ENCODE peak calls at places on chromosomes 13 and 19, in eight cellular contexts. Z is A673, T is neural progenitor cell, K is GM12865, B is SK-N-SH, N is hepatocyte, S is keratinocyte, G is colonic mucosa. R is an unnamed sample.

GRCh38 chr13:111926501-111927180 is 140.3 kb upstream of the SOX1 start:
- DNase-seq in S (no peak), N (no peak), B (no peak), G (no peak), K (no peak), T (no peak), Z (no peak), R (no peak)

GRCh38 chr13:105090244-105090643 is 1445.2 kb downstream of the EFNB2 start:
- DNase-seq in Z (no peak), N (no peak), S (no peak), T (no peak), B (no peak), G (no peak), K (no peak), R (peak)

GRCh38 chr19:20660473-20660872 is 898 bp downstream of the ZNF626 start:
- DNase-seq in S (no peak), N (peak), T (peak), K (no peak), G (no peak), Z (no peak), B (peak), R (no peak)

GRCh38 chr13:100330662-100331061 is 241.8 kb downstream of the PCCA start:
- DNase-seq in B (no peak), K (no peak), G (no peak), T (no peak), Z (no peak), S (no peak), N (no peak), R (peak)

GRCh38 chr13:100513987-100514670 is 74.5 kb downstream of the GGACT start:
- DNase-seq in N (no peak), T (no peak), G (no peak), S (no peak), K (no peak), B (no peak), Z (peak), R (peak)

GRCh38 chr13:98595134-98595533 is 18.2 kb upstream of the STK24 start:
- DNase-seq in Z (no peak), G (no peak), T (no peak), N (no peak), K (no peak), B (no peak), S (no peak), R (no peak)

GRCh38 chr19:10887616-10888367 is 16.4 kb downstream of the CARM1 start:
- DNase-seq in G (no peak), N (no peak), S (no peak), K (no peak), B (no peak), Z (no peak), T (no peak), R (no peak)

GRCh38 chr13:42899266-42899665 is 92.8 kb downstream of the EPSTI1 start:
- DNase-seq in K (peak), N (no peak), T (no peak), Z (no peak), G (no peak), B (no peak), S (no peak), R (no peak)

GRCh38 chr13:45863716-45864590 is 12.4 kb upstream of the SIAH3 start:
- DNase-seq in G (no peak), K (no peak), N (no peak), B (peak), T (peak), Z (no peak), S (no peak), R (no peak)

GRCh38 chr13:102697929-102698648 is 3.2 kb upstream of the METTL21C start:
- DNase-seq in Z (no peak), T (no peak), B (no peak), N (no peak), K (no peak), G (no peak), S (no peak), R (no peak)

GRCh38 chr19:10921199-10921879 is 7.1 kb downstream of the YIPF2 start:
- DNase-seq in Z (no peak), G (no peak), B (no peak), S (no peak), N (no peak), K (no peak), T (no peak), R (no peak)

GRCh38 chr19:1455002-1455335 is 5.0 kb downstream of the APC2 start:
- DNase-seq in Z (peak), N (no peak), B (no peak), G (no peak), K (no peak), T (no peak), S (no peak), R (no peak)
- H3K4me3 ChIP-seq in Z (no peak), N (no peak), B (no peak), G (no peak), K (no peak), T (no peak), S (no peak), R (no peak)

GRCh38 chr19:57747472-57747807 is 825 bp downstream of the ZNF776 start:
- DNase-seq in S (no peak), G (no peak), K (no peak), Z (no peak), B (no peak), N (no peak), T (no peak), R (no peak)

GRCh38 chr19:57748029-57748428 is 1.4 kb downstream of the ZNF776 start:
- DNase-seq in K (no peak), N (no peak), T (no peak), Z (no peak), S (no peak), G (no peak), B (no peak), R (no peak)

GRCh38 chr19:57746580-57747471 is at the start of gene ZNF776:
- DNase-seq in G (peak), B (peak), S (peak), N (peak), Z (peak), T (peak), K (peak), R (peak)
- TF ChIP-seq CTCF in G (no peak), B (no peak), S (no peak), N (no peak), Z (no peak), T (no peak), K (no peak), R (no peak)

GRCh38 chr13:110329798-110330461 is 22.8 kb downstream of the COL4A2 start:
- DNase-seq in T (peak), G (no peak), S (no peak), K (no peak), B (no peak), Z (no peak), N (no peak), R (peak)

GRCh38 chr13:110326263-110326904 is 19.3 kb downstream of the COL4A2 start:
- DNase-seq in G (no peak), K (no peak), Z (no peak), N (no peak), S (no peak), B (no peak), T (no peak), R (no peak)

GRCh38 chr13:110329258-110329657 is 22.2 kb downstream of the COL4A2 start:
- DNase-seq in Z (no peak), K (no peak), G (no peak), N (no peak), S (no peak), B (no peak), T (no peak), R (no peak)

GRCh38 chr13:110328509-110328908 is 21.4 kb downstream of the COL4A2 start:
- DNase-seq in T (no peak), N (no peak), Z (no peak), S (no peak), G (no peak), B (no peak), K (no peak), R (no peak)

GRCh38 chr13:110327036-110327790 is 20.1 kb downstream of the COL4A2 start:
- DNase-seq in B (no peak), Z (peak), N (no peak), K (no peak), G (no peak), T (peak), S (no peak), R (no peak)
- H3K4me3 ChIP-seq in B (no peak), Z (peak), N (no peak), K (no peak), G (no peak), T (peak), S (no peak), R (no peak)

GRCh38 chr19:33438016-33438671 is 64.6 kb downstream of the CEBPG start:
- DNase-seq in N (no peak), T (no peak), K (no peak), B (peak), Z (no peak), G (no peak), S (no peak), R (peak)
- TF ChIP-seq CTCF in N (no peak), T (peak), K (no peak), B (peak), Z (no peak), G (no peak), S (peak), R (peak)

DNA sequence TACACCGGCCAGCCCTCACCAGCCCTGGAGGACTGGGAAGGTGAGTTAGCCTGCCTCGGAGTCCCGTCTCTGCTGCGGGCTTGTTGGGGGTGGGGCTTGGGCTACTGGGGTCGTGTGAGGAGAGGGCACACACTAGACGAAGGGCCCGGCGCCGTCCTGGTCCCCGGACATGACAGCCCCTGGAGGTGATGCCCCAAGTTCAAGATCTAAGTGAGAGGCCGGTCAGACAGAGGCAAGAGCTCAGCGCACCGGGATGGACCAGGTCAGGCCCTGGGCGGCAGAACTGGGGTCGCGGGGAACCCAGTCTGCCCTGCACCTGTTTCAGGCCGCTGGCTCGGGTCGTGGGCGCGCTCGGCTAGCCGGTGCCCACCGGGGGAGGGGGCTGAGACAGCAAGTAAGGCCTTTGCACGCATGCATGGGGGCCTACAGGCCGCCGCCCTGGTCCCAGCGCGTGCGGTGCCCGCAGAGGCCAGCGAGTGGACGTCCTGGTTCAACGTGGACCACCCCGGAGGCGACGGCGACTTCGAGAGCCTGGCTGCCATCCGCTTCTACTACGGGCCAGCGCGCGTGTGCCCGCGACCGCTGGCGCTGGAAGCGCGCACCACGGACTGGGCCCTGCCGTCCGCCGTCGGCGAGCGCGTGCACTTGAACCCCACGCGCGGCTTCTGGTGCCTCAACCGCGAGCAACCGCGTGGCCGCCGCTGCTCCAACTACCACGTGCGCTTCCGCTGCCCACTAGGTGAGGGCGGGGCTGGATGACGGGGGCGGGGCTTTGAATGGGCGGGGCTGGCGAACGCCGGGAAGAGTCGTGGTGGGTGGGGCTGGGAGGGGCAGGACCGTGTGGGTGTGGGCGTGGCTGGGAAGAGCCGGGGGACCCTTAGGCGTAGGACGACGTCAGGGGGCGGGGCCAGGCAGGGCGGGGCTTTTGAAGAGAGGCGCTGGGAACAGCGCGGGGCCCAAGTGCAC is 2.0 kb downstream of the CILP2 start:
- DNase-seq in T (peak), B (peak), Z (peak), G (peak), S (peak), K (peak), N (peak), R (peak)
- H3K4me3 ChIP-seq in T (no peak), B (no peak), Z (no peak), G (peak), S (no peak), K (no peak), N (no peak), R (no peak)

GRCh38 chr13:52061587-52061986 is 37.1 kb downstream of the UTP14C start:
- DNase-seq in T (no peak), Z (peak), G (no peak), K (no peak), S (no peak), N (no peak), B (no peak), R (peak)

GRCh38 chr13:52070929-52071523 is 46.5 kb downstream of the UTP14C start:
- DNase-seq in G (no peak), T (no peak), S (no peak), B (peak), Z (peak), N (no peak), K (peak), R (peak)

DNA sequence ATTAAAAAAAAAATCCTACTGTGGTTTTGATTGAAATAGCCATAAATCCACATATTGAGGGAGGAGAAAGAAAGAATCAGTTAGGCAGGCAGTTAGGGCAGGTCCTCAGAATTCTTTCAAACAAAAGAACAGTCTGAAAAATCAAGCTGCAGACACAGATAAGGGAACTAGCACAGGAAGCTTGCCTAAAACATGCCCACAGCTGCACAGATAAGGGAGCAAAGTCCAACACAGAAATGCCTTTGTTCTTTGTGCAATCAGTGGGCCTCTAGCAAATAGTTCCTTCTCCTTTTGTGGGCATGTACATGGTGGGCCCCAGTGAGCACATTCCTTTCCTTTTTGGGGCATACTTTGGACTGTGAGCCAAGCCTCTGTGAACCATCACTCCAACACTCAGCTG is 42.7 kb downstream of the UTP14C start:
- DNase-seq in Z (no peak), T (no peak), N (no peak), S (no peak), G (no peak), B (no peak), K (no peak), R (no peak)
- TF ChIP-seq CTCF in Z (no peak), T (no peak), N (no peak), S (no peak), G (no peak), B (no peak), K (no peak), R (no peak)

GRCh38 chr13:19586904-19587634 is 25.7 kb upstream of the TPTE2 start:
- DNase-seq in N (no peak), K (peak), S (no peak), G (peak), B (peak), T (no peak), Z (peak), R (no peak)
- H3K4me3 ChIP-seq in N (no peak), K (peak), S (no peak), G (no peak), B (peak), T (no peak), Z (peak), R (no peak)

R was measured in cardiac fibroblast.